ENCODE peak calls at places on chromosomes 5 and 9, in eight cellular contexts. One of them, this sample, is unnamed. For H3K36me3, the result is how much of the 10 kb centered on the place peaks cover.

GRCh38 chr5:35218981-35219380 is 11.3 kb downstream of the PRLR start:
- DNase-seq in CD8-positive, alpha-beta T cell: no peak
- DNase-seq in heart right ventricle: no peak
- DNase-seq in OCI-LY7: no peak
- DNase-seq in PC-3: no peak
- DNase-seq in stomach: no peak
- DNase-seq in upper lobe of left lung: no peak
- DNase-seq in suprapubic skin: no peak
- DNase-seq in this sample: no peak

GRCh38 chr5:142737169-142737568 is 33.0 kb upstream of the ARHGAP26 start:
- DNase-seq in OCI-LY7: peak
- DNase-seq in CD8-positive, alpha-beta T cell: no peak
- DNase-seq in upper lobe of left lung: no peak
- DNase-seq in PC-3: no peak
- DNase-seq in suprapubic skin: no peak
- DNase-seq in heart right ventricle: no peak
- DNase-seq in stomach: no peak
- DNase-seq in this sample: no peak

GRCh38 chr9:122234022-122234748 is 5.4 kb upstream of the LHX6 start:
- DNase-seq in OCI-LY7: no peak
- DNase-seq in PC-3: no peak
- DNase-seq in heart right ventricle: no peak
- DNase-seq in suprapubic skin: no peak
- DNase-seq in CD8-positive, alpha-beta T cell: no peak
- DNase-seq in upper lobe of left lung: no peak
- DNase-seq in stomach: no peak
- DNase-seq in this sample: peak

GRCh38 chr5:90158131-90158530 is 251.4 kb downstream of the CETN3 start:
- DNase-seq in upper lobe of left lung: no peak
- DNase-seq in CD8-positive, alpha-beta T cell: no peak
- DNase-seq in OCI-LY7: no peak
- DNase-seq in PC-3: no peak
- DNase-seq in stomach: no peak
- DNase-seq in heart right ventricle: no peak
- DNase-seq in suprapubic skin: no peak
- DNase-seq in this sample: no peak

GRCh38 chr5:134175874-134176522 is 752 bp downstream of the SKP1 start:
- DNase-seq in PC-3: no peak
- DNase-seq in OCI-LY7: peak
- DNase-seq in stomach: peak
- DNase-seq in heart right ventricle: no peak
- DNase-seq in upper lobe of left lung: peak
- DNase-seq in suprapubic skin: no peak
- DNase-seq in CD8-positive, alpha-beta T cell: no peak
- DNase-seq in this sample: no peak

GRCh38 chr5:107669543-107670027 is 1.2 kb downstream of the EFNA5 start:
- DNase-seq in OCI-LY7: no peak
- DNase-seq in CD8-positive, alpha-beta T cell: no peak
- DNase-seq in upper lobe of left lung: peak
- DNase-seq in PC-3: peak
- DNase-seq in stomach: peak
- DNase-seq in suprapubic skin: peak
- DNase-seq in heart right ventricle: peak
- DNase-seq in this sample: no peak

GRCh38 chr9:127862075-127863011 is 7.9 kb upstream of the ENG start:
- DNase-seq in CD8-positive, alpha-beta T cell: peak
- DNase-seq in PC-3: no peak
- DNase-seq in suprapubic skin: peak
- DNase-seq in OCI-LY7: peak
- DNase-seq in heart right ventricle: peak
- DNase-seq in upper lobe of left lung: peak
- DNase-seq in stomach: peak
- DNase-seq in this sample: no peak

GRCh38 chr5:5533927-5534326 is 111.5 kb downstream of the ICE1 start:
- DNase-seq in PC-3: no peak
- DNase-seq in suprapubic skin: no peak
- DNase-seq in heart right ventricle: no peak
- DNase-seq in stomach: no peak
- DNase-seq in CD8-positive, alpha-beta T cell: no peak
- DNase-seq in OCI-LY7: no peak
- DNase-seq in upper lobe of left lung: no peak
- DNase-seq in this sample: no peak

GRCh38 chr9:114538241-114538640 is 33.0 kb upstream of the WHRN start:
- DNase-seq in PC-3: peak
- DNase-seq in suprapubic skin: no peak
- DNase-seq in CD8-positive, alpha-beta T cell: peak
- DNase-seq in OCI-LY7: peak
- DNase-seq in upper lobe of left lung: peak
- DNase-seq in heart right ventricle: no peak
- DNase-seq in stomach: peak
- DNase-seq in this sample: no peak

GRCh38 chr5:17218353-17219005 is 1.0 kb downstream of the BASP1 start:
- DNase-seq in OCI-LY7: peak
- DNase-seq in suprapubic skin: peak
- DNase-seq in PC-3: peak
- DNase-seq in stomach: no peak
- DNase-seq in heart right ventricle: peak
- DNase-seq in CD8-positive, alpha-beta T cell: no peak
- DNase-seq in upper lobe of left lung: no peak
- DNase-seq in this sample: no peak

GRCh38 chr5:160315968-160316367 is 3.6 kb upstream of the CCNJL start:
- DNase-seq in CD8-positive, alpha-beta T cell: no peak
- DNase-seq in heart right ventricle: no peak
- DNase-seq in OCI-LY7: peak
- DNase-seq in stomach: peak
- DNase-seq in PC-3: peak
- DNase-seq in upper lobe of left lung: peak
- DNase-seq in suprapubic skin: no peak
- DNase-seq in this sample: no peak

GRCh38 chr5:176133289-176133870 is 104.8 kb upstream of the SIMC1 start:
- DNase-seq in CD8-positive, alpha-beta T cell: no peak
- DNase-seq in upper lobe of left lung: no peak
- DNase-seq in suprapubic skin: no peak
- DNase-seq in stomach: peak
- DNase-seq in OCI-LY7: no peak
- DNase-seq in heart right ventricle: no peak
- DNase-seq in PC-3: no peak
- DNase-seq in this sample: no peak

GRCh38 chr9:126113756-126114408 is 212.7 kb upstream of the MVB12B start:
- DNase-seq in CD8-positive, alpha-beta T cell: no peak
- DNase-seq in suprapubic skin: peak
- DNase-seq in upper lobe of left lung: no peak
- DNase-seq in stomach: peak
- DNase-seq in OCI-LY7: no peak
- DNase-seq in heart right ventricle: no peak
- DNase-seq in PC-3: no peak
- DNase-seq in this sample: no peak

GRCh38 chr5:151319334-151319733 is 15.8 kb upstream of the SLC36A3 start:
- DNase-seq in heart right ventricle: peak
- DNase-seq in suprapubic skin: no peak
- DNase-seq in CD8-positive, alpha-beta T cell: no peak
- DNase-seq in OCI-LY7: peak
- DNase-seq in stomach: no peak
- DNase-seq in upper lobe of left lung: no peak
- DNase-seq in PC-3: peak
- DNase-seq in this sample: peak

GRCh38 chr9:109956811-109957440 is 176.9 kb downstream of the PALM2AKAP2 start:
- DNase-seq in stomach: no peak
- DNase-seq in suprapubic skin: no peak
- DNase-seq in OCI-LY7: no peak
- DNase-seq in upper lobe of left lung: no peak
- DNase-seq in heart right ventricle: no peak
- DNase-seq in CD8-positive, alpha-beta T cell: no peak
- DNase-seq in PC-3: no peak
- DNase-seq in this sample: no peak

GRCh38 chr9:105044458-105044857 is 116.5 kb upstream of the ABCA1 start:
- DNase-seq in upper lobe of left lung: no peak
- DNase-seq in heart right ventricle: no peak
- DNase-seq in stomach: no peak
- DNase-seq in suprapubic skin: no peak
- DNase-seq in OCI-LY7: no peak
- DNase-seq in CD8-positive, alpha-beta T cell: no peak
- DNase-seq in PC-3: no peak
- DNase-seq in this sample: no peak

GRCh38 chr5:8138884-8139283 is 269.9 kb downstream of the MTRR start:
- DNase-seq in upper lobe of left lung: no peak
- DNase-seq in OCI-LY7: no peak
- DNase-seq in CD8-positive, alpha-beta T cell: no peak
- DNase-seq in suprapubic skin: no peak
- DNase-seq in PC-3: no peak
- DNase-seq in stomach: no peak
- DNase-seq in heart right ventricle: no peak
- DNase-seq in this sample: no peak

GRCh38 chr5:126182901-126183695 is 240.1 kb upstream of the GRAMD2B start:
- DNase-seq in PC-3: no peak
- DNase-seq in upper lobe of left lung: no peak
- DNase-seq in suprapubic skin: no peak
- DNase-seq in heart right ventricle: peak
- DNase-seq in stomach: no peak
- DNase-seq in OCI-LY7: no peak
- DNase-seq in CD8-positive, alpha-beta T cell: no peak
- DNase-seq in this sample: no peak

GRCh38 chr5:128667148-128667547 is 129.1 kb upstream of the FBN2 start:
- DNase-seq in PC-3: peak
- DNase-seq in CD8-positive, alpha-beta T cell: no peak
- DNase-seq in upper lobe of left lung: no peak
- DNase-seq in heart right ventricle: no peak
- DNase-seq in suprapubic skin: no peak
- DNase-seq in OCI-LY7: no peak
- DNase-seq in stomach: no peak
- DNase-seq in this sample: no peak

GRCh38 chr5:179904463-179905143 is 3.1 kb downstream of the TBC1D9B start:
- DNase-seq in stomach: no peak
- DNase-seq in upper lobe of left lung: no peak
- DNase-seq in heart right ventricle: no peak
- DNase-seq in PC-3: no peak
- DNase-seq in OCI-LY7: no peak
- DNase-seq in suprapubic skin: no peak
- DNase-seq in CD8-positive, alpha-beta T cell: no peak
- DNase-seq in this sample: no peak

GRCh38 chr5:20601678-20602100 is 613.7 kb upstream of the CDH18 start:
- DNase-seq in heart right ventricle: no peak
- DNase-seq in stomach: no peak
- DNase-seq in CD8-positive, alpha-beta T cell: no peak
- DNase-seq in PC-3: peak
- DNase-seq in suprapubic skin: no peak
- DNase-seq in OCI-LY7: no peak
- DNase-seq in upper lobe of left lung: no peak
- DNase-seq in this sample: no peak

DNA sequence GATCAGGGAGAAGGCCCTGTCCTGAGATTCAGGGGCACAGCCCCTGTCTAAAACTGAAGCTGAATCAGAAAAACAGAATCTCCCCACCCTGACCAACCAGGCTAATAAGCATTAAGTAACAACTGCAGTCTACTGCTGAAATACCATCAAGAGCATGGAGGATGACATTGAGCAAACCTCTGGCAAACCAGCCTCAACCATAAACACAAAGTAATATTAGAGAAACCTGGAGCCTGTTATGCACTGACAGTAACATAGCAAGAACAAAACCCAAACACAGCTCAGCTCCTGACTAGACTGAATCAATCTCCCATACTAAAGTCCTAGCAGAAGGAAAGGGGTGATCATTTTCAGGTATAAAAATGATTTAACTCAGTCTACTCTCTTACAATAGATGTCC is 24.8 kb upstream of the CCL21 start:
- DNase-seq in PC-3: no peak
- DNase-seq in suprapubic skin: no peak
- DNase-seq in CD8-positive, alpha-beta T cell: no peak
- DNase-seq in heart right ventricle: no peak
- DNase-seq in upper lobe of left lung: no peak
- DNase-seq in OCI-LY7: no peak
- DNase-seq in stomach: no peak
- DNase-seq in this sample: no peak
- TF ChIP-seq CTCF in PC-3: no peak
- TF ChIP-seq CTCF in suprapubic skin: no peak
- TF ChIP-seq CTCF in CD8-positive, alpha-beta T cell: no peak
- TF ChIP-seq CTCF in heart right ventricle: no peak
- TF ChIP-seq CTCF in upper lobe of left lung: no peak
- TF ChIP-seq CTCF in OCI-LY7: no peak
- TF ChIP-seq CTCF in stomach: no peak
- TF ChIP-seq CTCF in this sample: no peak

DNA sequence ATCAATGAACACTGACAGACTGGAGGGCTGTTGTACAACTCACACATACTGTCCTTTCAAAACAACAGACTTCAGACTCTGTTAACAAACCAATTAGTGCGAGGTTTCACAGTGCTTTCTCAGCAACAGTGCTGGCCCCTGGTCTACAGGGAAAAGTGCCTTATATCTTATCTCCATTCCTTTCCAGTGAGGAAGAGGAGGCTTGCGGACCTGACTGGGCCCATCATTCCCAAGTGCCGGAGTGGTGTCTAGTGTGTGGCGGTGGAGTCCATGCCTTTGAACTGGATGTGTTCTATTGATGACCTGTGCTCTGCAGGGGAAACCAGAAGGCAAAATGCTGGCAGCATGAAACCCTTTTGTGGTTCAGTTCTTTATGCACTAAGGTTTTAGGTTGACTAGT is 33.7 kb downstream of the TSTD2 start:
- DNase-seq in heart right ventricle: no peak
- DNase-seq in PC-3: no peak
- DNase-seq in CD8-positive, alpha-beta T cell: no peak
- DNase-seq in suprapubic skin: no peak
- DNase-seq in OCI-LY7: no peak
- DNase-seq in stomach: no peak
- DNase-seq in upper lobe of left lung: no peak
- DNase-seq in this sample: no peak
- H3K36me3 ChIP-seq in heart right ventricle: half or more
- H3K36me3 ChIP-seq in PC-3: under half
- H3K36me3 ChIP-seq in CD8-positive, alpha-beta T cell: under half
- H3K36me3 ChIP-seq in suprapubic skin: under half
- H3K36me3 ChIP-seq in OCI-LY7: under half
- H3K36me3 ChIP-seq in stomach: under half
- H3K36me3 ChIP-seq in upper lobe of left lung: under half
- H3K36me3 ChIP-seq in this sample: half or more

DNA sequence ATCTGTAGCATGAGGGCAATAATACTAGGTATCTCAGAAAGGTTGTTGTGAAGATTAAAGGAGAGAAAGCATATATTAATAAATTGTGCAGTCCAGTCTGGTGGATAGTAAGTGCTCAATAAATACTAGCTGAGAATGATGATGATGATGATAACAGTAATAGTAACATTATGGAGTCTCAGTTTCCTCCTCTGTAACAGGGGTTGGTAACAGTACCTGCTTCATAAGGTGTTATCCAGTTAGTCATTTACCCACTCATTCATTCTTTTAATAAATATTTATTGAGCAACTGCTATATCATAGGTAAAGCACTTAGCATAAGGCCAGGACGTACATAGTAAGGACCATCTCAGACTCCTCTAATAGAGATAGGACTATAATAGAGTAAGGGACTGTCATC is 7.6 kb downstream of the SLC6A7 start:
- DNase-seq in OCI-LY7: no peak
- DNase-seq in stomach: no peak
- DNase-seq in upper lobe of left lung: no peak
- DNase-seq in suprapubic skin: no peak
- DNase-seq in heart right ventricle: no peak
- DNase-seq in CD8-positive, alpha-beta T cell: no peak
- DNase-seq in PC-3: no peak
- DNase-seq in this sample: no peak
- TF ChIP-seq CTCF in OCI-LY7: no peak
- TF ChIP-seq CTCF in stomach: no peak
- TF ChIP-seq CTCF in upper lobe of left lung: no peak
- TF ChIP-seq CTCF in suprapubic skin: no peak
- TF ChIP-seq CTCF in heart right ventricle: no peak
- TF ChIP-seq CTCF in CD8-positive, alpha-beta T cell: no peak
- TF ChIP-seq CTCF in PC-3: no peak
- TF ChIP-seq CTCF in this sample: no peak

GRCh38 chr5:1656271-1656975 is 132.7 kb upstream of the LPCAT1 start:
- DNase-seq in OCI-LY7: no peak
- DNase-seq in suprapubic skin: no peak
- DNase-seq in PC-3: no peak
- DNase-seq in CD8-positive, alpha-beta T cell: no peak
- DNase-seq in heart right ventricle: no peak
- DNase-seq in stomach: no peak
- DNase-seq in upper lobe of left lung: no peak
- DNase-seq in this sample: no peak
- H3K36me3 ChIP-seq in OCI-LY7: under half
- H3K36me3 ChIP-seq in suprapubic skin: under half
- H3K36me3 ChIP-seq in PC-3: under half
- H3K36me3 ChIP-seq in CD8-positive, alpha-beta T cell: under half
- H3K36me3 ChIP-seq in heart right ventricle: under half
- H3K36me3 ChIP-seq in stomach: under half
- H3K36me3 ChIP-seq in upper lobe of left lung: under half
- H3K36me3 ChIP-seq in this sample: under half